ENCODE peak calls at places on chromosomes 5 and 9, in four cellular contexts. One of them, this sample, is unnamed.

GRCh38 chr5:113043491-113043931 is 66.9 kb downstream of the DCP2 start:
- DNase-seq in right lobe of liver: peak
- DNase-seq in mesothelial cell of epicardium: peak
- DNase-seq in fibroblast of lung: peak
- DNase-seq in this sample: peak

GRCh38 chr9:106921341-106921899 is 58.5 kb downstream of the ZNF462 start:
- DNase-seq in mesothelial cell of epicardium: peak
- DNase-seq in right lobe of liver: no peak
- DNase-seq in fibroblast of lung: peak
- DNase-seq in this sample: peak

GRCh38 chr5:171667341-171668096 is 118.1 kb upstream of the SMIM23 start:
- DNase-seq in fibroblast of lung: peak
- DNase-seq in mesothelial cell of epicardium: peak
- DNase-seq in right lobe of liver: no peak
- DNase-seq in this sample: no peak

GRCh38 chr5:121915765-121916164 is 46.0 kb upstream of the SRFBP1 start:
- DNase-seq in right lobe of liver: no peak
- DNase-seq in fibroblast of lung: no peak
- DNase-seq in mesothelial cell of epicardium: no peak
- DNase-seq in this sample: no peak

GRCh38 chr9:105647595-105648349 is 14.5 kb upstream of the TAL2 start:
- DNase-seq in right lobe of liver: no peak
- DNase-seq in mesothelial cell of epicardium: no peak
- DNase-seq in fibroblast of lung: no peak
- DNase-seq in this sample: no peak

GRCh38 chr5:173802670-173803165 is 85.4 kb upstream of the CPEB4 start:
- DNase-seq in mesothelial cell of epicardium: no peak
- DNase-seq in fibroblast of lung: peak
- DNase-seq in right lobe of liver: peak
- DNase-seq in this sample: no peak

GRCh38 chr9:119483153-119483552 is 113.9 kb upstream of the BRINP1 start:
- DNase-seq in fibroblast of lung: no peak
- DNase-seq in mesothelial cell of epicardium: no peak
- DNase-seq in right lobe of liver: no peak
- DNase-seq in this sample: no peak

GRCh38 chr9:121825481-121825830 is 174.0 kb downstream of the DAB2IP start:
- DNase-seq in right lobe of liver: no peak
- DNase-seq in mesothelial cell of epicardium: no peak
- DNase-seq in fibroblast of lung: no peak
- DNase-seq in this sample: no peak

GRCh38 chr5:127080001-127080478 is 6.7 kb upstream of the C5orf63 start:
- DNase-seq in mesothelial cell of epicardium: no peak
- DNase-seq in fibroblast of lung: no peak
- DNase-seq in right lobe of liver: no peak
- DNase-seq in this sample: no peak

GRCh38 chr9:106878943-106879916 is 16.3 kb downstream of the ZNF462 start:
- DNase-seq in fibroblast of lung: peak
- DNase-seq in right lobe of liver: peak
- DNase-seq in mesothelial cell of epicardium: peak
- DNase-seq in this sample: no peak

GRCh38 chr5:148903587-148903986 is 77.2 kb downstream of the ADRB2 start:
- DNase-seq in right lobe of liver: no peak
- DNase-seq in fibroblast of lung: no peak
- DNase-seq in mesothelial cell of epicardium: no peak
- DNase-seq in this sample: no peak

GRCh38 chr5:58165152-58165551 is 294.7 kb downstream of the PLK2 start:
- DNase-seq in fibroblast of lung: no peak
- DNase-seq in mesothelial cell of epicardium: no peak
- DNase-seq in right lobe of liver: no peak
- DNase-seq in this sample: no peak

GRCh38 chr5:107542428-107542827 is 128.3 kb downstream of the EFNA5 start:
- DNase-seq in fibroblast of lung: peak
- DNase-seq in right lobe of liver: peak
- DNase-seq in mesothelial cell of epicardium: no peak
- DNase-seq in this sample: no peak

GRCh38 chr5:159912033-159912800 is 4.1 kb upstream of the ADRA1B start:
- DNase-seq in fibroblast of lung: peak
- DNase-seq in right lobe of liver: no peak
- DNase-seq in mesothelial cell of epicardium: no peak
- DNase-seq in this sample: no peak

GRCh38 chr9:91810286-91810905 is 139.6 kb downstream of the ROR2 start:
- DNase-seq in fibroblast of lung: no peak
- DNase-seq in right lobe of liver: no peak
- DNase-seq in mesothelial cell of epicardium: peak
- DNase-seq in this sample: no peak

GRCh38 chr5:84287964-84288363 is 96.7 kb downstream of the EDIL3 start:
- DNase-seq in fibroblast of lung: peak
- DNase-seq in mesothelial cell of epicardium: no peak
- DNase-seq in right lobe of liver: no peak
- DNase-seq in this sample: no peak

GRCh38 chr5:99936911-99937310 is 598.3 kb upstream of the FAM174A start:
- DNase-seq in right lobe of liver: no peak
- DNase-seq in mesothelial cell of epicardium: no peak
- DNase-seq in fibroblast of lung: peak
- DNase-seq in this sample: no peak

GRCh38 chr9:91522496-91522895 is 98.9 kb upstream of the NFIL3 start:
- DNase-seq in fibroblast of lung: no peak
- DNase-seq in mesothelial cell of epicardium: no peak
- DNase-seq in right lobe of liver: no peak
- DNase-seq in this sample: no peak

GRCh38 chr9:72894342-72894741 is 58.5 kb downstream of the ALDH1A1 start:
- DNase-seq in mesothelial cell of epicardium: no peak
- DNase-seq in fibroblast of lung: peak
- DNase-seq in right lobe of liver: no peak
- DNase-seq in this sample: no peak

GRCh38 chr5:143001764-143002351 is 231.7 kb downstream of the ARHGAP26 start:
- DNase-seq in right lobe of liver: no peak
- DNase-seq in mesothelial cell of epicardium: no peak
- DNase-seq in fibroblast of lung: peak
- DNase-seq in this sample: no peak

GRCh38 chr9:135291165-135291564 is 188.4 kb upstream of the PPP1R26 start:
- DNase-seq in right lobe of liver: no peak
- DNase-seq in fibroblast of lung: no peak
- DNase-seq in mesothelial cell of epicardium: no peak
- DNase-seq in this sample: no peak

GRCh38 chr9:16312962-16313546 is 557.4 kb downstream of the BNC2 start:
- DNase-seq in fibroblast of lung: no peak
- DNase-seq in mesothelial cell of epicardium: no peak
- DNase-seq in right lobe of liver: no peak
- DNase-seq in this sample: no peak

GRCh38 chr9:2281031-2281802 is 266.1 kb downstream of the SMARCA2 start:
- DNase-seq in right lobe of liver: no peak
- DNase-seq in mesothelial cell of epicardium: peak
- DNase-seq in fibroblast of lung: no peak
- DNase-seq in this sample: no peak

GRCh38 chr5:123810253-123810652 is 298.3 kb downstream of the CSNK1G3 start:
- DNase-seq in fibroblast of lung: peak
- DNase-seq in right lobe of liver: no peak
- DNase-seq in mesothelial cell of epicardium: no peak
- DNase-seq in this sample: peak

GRCh38 chr5:39755986-39756385 is 331.2 kb upstream of the DAB2 start:
- DNase-seq in fibroblast of lung: peak
- DNase-seq in mesothelial cell of epicardium: no peak
- DNase-seq in right lobe of liver: no peak
- DNase-seq in this sample: no peak

GRCh38 chr5:150214289-150214688 is 24.4 kb downstream of the SLC6A7 start:
- DNase-seq in fibroblast of lung: no peak
- DNase-seq in right lobe of liver: no peak
- DNase-seq in mesothelial cell of epicardium: no peak
- DNase-seq in this sample: no peak
- TF ChIP-seq CTCF in fibroblast of lung: peak
- TF ChIP-seq CTCF in right lobe of liver: no peak
- TF ChIP-seq CTCF in mesothelial cell of epicardium: no peak
- TF ChIP-seq CTCF in this sample: no peak

GRCh38 chr9:69157751-69158466 is 16.2 kb upstream of the TJP2 start:
- DNase-seq in fibroblast of lung: no peak
- DNase-seq in mesothelial cell of epicardium: no peak
- DNase-seq in right lobe of liver: no peak
- DNase-seq in this sample: no peak
- TF ChIP-seq CTCF in fibroblast of lung: peak
- TF ChIP-seq CTCF in mesothelial cell of epicardium: no peak
- TF ChIP-seq CTCF in right lobe of liver: peak
- TF ChIP-seq CTCF in this sample: no peak

GRCh38 chr5:181260720-181261319 is at the start of gene TRIM52:
- DNase-seq in fibroblast of lung: peak
- DNase-seq in right lobe of liver: peak
- DNase-seq in mesothelial cell of epicardium: peak
- DNase-seq in this sample: peak
- TF ChIP-seq CTCF in fibroblast of lung: no peak
- TF ChIP-seq CTCF in right lobe of liver: no peak
- TF ChIP-seq CTCF in mesothelial cell of epicardium: no peak
- TF ChIP-seq CTCF in this sample: no peak

DNA sequence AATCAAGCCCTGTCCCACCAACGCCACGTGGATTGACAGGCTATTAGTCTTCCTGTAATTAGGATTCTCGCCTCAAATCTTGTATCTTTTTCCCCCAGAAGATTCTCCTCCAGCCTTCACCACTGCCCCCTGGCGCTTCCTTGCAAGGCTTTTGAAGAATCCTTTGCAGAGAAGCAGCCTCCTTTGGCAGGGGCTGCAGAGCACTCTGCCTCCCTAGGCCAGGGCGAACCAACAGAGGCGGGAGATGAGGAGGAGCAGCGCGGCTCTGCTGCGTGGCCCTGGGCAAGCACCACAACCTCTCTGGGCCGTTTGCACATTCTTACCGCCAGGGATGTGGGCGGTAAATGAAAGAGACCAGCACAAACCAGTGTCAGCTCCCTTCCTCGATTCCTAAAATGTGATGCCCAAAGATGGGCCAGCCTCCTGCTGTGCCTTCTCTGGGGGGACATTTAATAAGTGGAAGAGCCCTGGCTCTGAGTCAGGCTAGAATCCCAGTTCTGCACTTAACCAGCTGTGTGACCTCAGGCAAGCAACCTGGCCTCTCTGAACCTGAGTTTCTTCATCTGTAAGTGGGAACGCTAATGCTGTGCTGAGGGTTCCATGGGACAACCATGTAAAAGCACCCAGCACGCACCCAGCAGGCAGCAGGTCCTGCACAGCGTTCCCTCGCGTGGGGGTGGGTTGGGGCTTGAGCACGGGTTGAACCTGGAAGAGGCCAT is 128.6 kb downstream of the KCNIP1 start:
- DNase-seq in mesothelial cell of epicardium: no peak
- DNase-seq in fibroblast of lung: no peak
- DNase-seq in right lobe of liver: no peak
- DNase-seq in this sample: peak
- TF ChIP-seq CTCF in mesothelial cell of epicardium: no peak
- TF ChIP-seq CTCF in fibroblast of lung: no peak
- TF ChIP-seq CTCF in right lobe of liver: no peak
- TF ChIP-seq CTCF in this sample: peak

GRCh38 chr9:131121346-131121745 is 4.0 kb upstream of the NUP214 start:
- DNase-seq in mesothelial cell of epicardium: no peak
- DNase-seq in right lobe of liver: no peak
- DNase-seq in fibroblast of lung: no peak
- DNase-seq in this sample: no peak

GRCh38 chr9:131120620-131121228 is 4.7 kb upstream of the NUP214 start:
- DNase-seq in mesothelial cell of epicardium: no peak
- DNase-seq in fibroblast of lung: no peak
- DNase-seq in right lobe of liver: no peak
- DNase-seq in this sample: no peak

GRCh38 chr9:131117111-131117761 is 8.2 kb upstream of the NUP214 start:
- DNase-seq in fibroblast of lung: no peak
- DNase-seq in right lobe of liver: no peak
- DNase-seq in mesothelial cell of epicardium: no peak
- DNase-seq in this sample: no peak

GRCh38 chr9:131117762-131118145 is 7.6 kb upstream of the NUP214 start:
- DNase-seq in right lobe of liver: no peak
- DNase-seq in fibroblast of lung: no peak
- DNase-seq in mesothelial cell of epicardium: no peak
- DNase-seq in this sample: no peak

GRCh38 chr9:131119600-131119999 is 5.8 kb upstream of the NUP214 start:
- DNase-seq in fibroblast of lung: no peak
- DNase-seq in right lobe of liver: no peak
- DNase-seq in mesothelial cell of epicardium: no peak
- DNase-seq in this sample: no peak
- TF ChIP-seq CTCF in fibroblast of lung: no peak
- TF ChIP-seq CTCF in right lobe of liver: no peak
- TF ChIP-seq CTCF in mesothelial cell of epicardium: no peak
- TF ChIP-seq CTCF in this sample: no peak

GRCh38 chr5:78626009-78626571 is 22.5 kb downstream of the LHFPL2 start:
- DNase-seq in fibroblast of lung: peak
- DNase-seq in right lobe of liver: no peak
- DNase-seq in mesothelial cell of epicardium: no peak
- DNase-seq in this sample: no peak

GRCh38 chr5:78629590-78629989 is 19.0 kb downstream of the LHFPL2 start:
- DNase-seq in mesothelial cell of epicardium: no peak
- DNase-seq in fibroblast of lung: no peak
- DNase-seq in right lobe of liver: no peak
- DNase-seq in this sample: no peak

GRCh38 chr5:78628260-78629024 is 20.1 kb downstream of the LHFPL2 start:
- DNase-seq in fibroblast of lung: no peak
- DNase-seq in mesothelial cell of epicardium: no peak
- DNase-seq in right lobe of liver: no peak
- DNase-seq in this sample: no peak

GRCh38 chr5:78627175-78627574 is 21.4 kb downstream of the LHFPL2 start:
- DNase-seq in right lobe of liver: no peak
- DNase-seq in mesothelial cell of epicardium: no peak
- DNase-seq in fibroblast of lung: peak
- DNase-seq in this sample: no peak

DNA sequence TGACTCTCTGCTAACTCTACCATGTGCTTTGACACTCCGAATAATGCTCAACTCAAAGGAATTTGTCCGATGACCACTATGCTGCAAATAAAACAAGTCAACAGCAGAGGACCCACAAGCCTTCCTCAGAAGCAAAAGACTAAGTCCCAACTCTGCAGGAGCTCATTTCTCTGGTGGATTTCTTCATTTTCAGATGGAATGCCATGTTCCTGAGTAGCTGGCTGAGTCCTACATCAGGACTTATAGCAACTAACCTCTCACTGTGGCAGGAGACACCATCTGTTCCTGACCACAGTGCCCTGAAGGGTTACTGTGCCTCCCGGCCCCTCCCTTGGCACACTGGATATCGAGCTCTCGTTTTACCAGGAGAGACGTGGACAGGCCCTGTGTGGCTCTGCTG is 20.8 kb downstream of the LHFPL2 start:
- DNase-seq in mesothelial cell of epicardium: no peak
- DNase-seq in right lobe of liver: no peak
- DNase-seq in fibroblast of lung: no peak
- DNase-seq in this sample: no peak
- TF ChIP-seq CTCF in mesothelial cell of epicardium: no peak
- TF ChIP-seq CTCF in right lobe of liver: no peak
- TF ChIP-seq CTCF in fibroblast of lung: no peak
- TF ChIP-seq CTCF in this sample: no peak

This sample was measured in neural crest cell.